ENCODE peak calls at places on chromosomes 3 and 15, in five cellular contexts. One of them, this sample, is unnamed.

GRCh38 chr15:70274255-70274654 is 176.5 kb upstream of the TLE3 start:
- DNase-seq in LoVo: no peak
- DNase-seq in A549: no peak
- DNase-seq in cardiac muscle cell: no peak
- DNase-seq in NCI-H226: no peak
- DNase-seq in this sample: no peak

GRCh38 chr15:101025896-101026631 is 106.9 kb downstream of the LRRK1 start:
- DNase-seq in LoVo: no peak
- DNase-seq in cardiac muscle cell: no peak
- DNase-seq in NCI-H226: no peak
- DNase-seq in A549: no peak
- DNase-seq in this sample: no peak

GRCh38 chr3:56667973-56668579 is 15.0 kb downstream of the TASOR start:
- DNase-seq in cardiac muscle cell: no peak
- DNase-seq in NCI-H226: peak
- DNase-seq in LoVo: no peak
- DNase-seq in A549: no peak
- DNase-seq in this sample: no peak

GRCh38 chr3:189967254-189967865 is 153.3 kb downstream of the P3H2 start:
- DNase-seq in cardiac muscle cell: peak
- DNase-seq in NCI-H226: peak
- DNase-seq in LoVo: peak
- DNase-seq in A549: peak
- DNase-seq in this sample: no peak

GRCh38 chr15:69666921-69667811 is 214.5 kb downstream of the RPLP1 start:
- DNase-seq in LoVo: no peak
- DNase-seq in A549: no peak
- DNase-seq in NCI-H226: no peak
- DNase-seq in cardiac muscle cell: no peak
- DNase-seq in this sample: no peak

GRCh38 chr3:124360626-124361025 is 368.7 kb upstream of the ROPN1 start:
- DNase-seq in NCI-H226: no peak
- DNase-seq in cardiac muscle cell: no peak
- DNase-seq in LoVo: no peak
- DNase-seq in A549: no peak
- DNase-seq in this sample: no peak

GRCh38 chr15:90291679-90292356 is 26.3 kb downstream of the NGRN start:
- DNase-seq in cardiac muscle cell: peak
- DNase-seq in A549: peak
- DNase-seq in LoVo: peak
- DNase-seq in NCI-H226: peak
- DNase-seq in this sample: no peak

GRCh38 chr3:96961576-96961975 is 147.2 kb downstream of the EPHA6 start:
- DNase-seq in NCI-H226: peak
- DNase-seq in A549: no peak
- DNase-seq in LoVo: no peak
- DNase-seq in cardiac muscle cell: no peak
- DNase-seq in this sample: no peak

GRCh38 chr15:92617197-92618037 is 38.2 kb downstream of the FAM174B start:
- DNase-seq in NCI-H226: peak
- DNase-seq in LoVo: peak
- DNase-seq in A549: peak
- DNase-seq in cardiac muscle cell: peak
- DNase-seq in this sample: no peak

GRCh38 chr3:4866841-4867240 is 112.4 kb upstream of the BHLHE40 start:
- DNase-seq in cardiac muscle cell: no peak
- DNase-seq in NCI-H226: no peak
- DNase-seq in A549: no peak
- DNase-seq in LoVo: peak
- DNase-seq in this sample: no peak

GRCh38 chr3:59575113-59576001 is 525.5 kb upstream of the CFAP20DC start:
- DNase-seq in cardiac muscle cell: peak
- DNase-seq in A549: peak
- DNase-seq in NCI-H226: peak
- DNase-seq in LoVo: peak
- DNase-seq in this sample: peak

GRCh38 chr15:70596354-70597055 is 166.9 kb downstream of the UACA start:
- DNase-seq in cardiac muscle cell: no peak
- DNase-seq in NCI-H226: peak
- DNase-seq in A549: peak
- DNase-seq in LoVo: peak
- DNase-seq in this sample: no peak

GRCh38 chr15:77650285-77650684 is 17.6 kb upstream of the LINGO1 start:
- DNase-seq in LoVo: no peak
- DNase-seq in cardiac muscle cell: peak
- DNase-seq in NCI-H226: peak
- DNase-seq in A549: peak
- DNase-seq in this sample: no peak

GRCh38 chr3:170802164-170803151 is 67.5 kb downstream of the RPL22L1 start:
- DNase-seq in cardiac muscle cell: no peak
- DNase-seq in NCI-H226: peak
- DNase-seq in A549: no peak
- DNase-seq in LoVo: peak
- DNase-seq in this sample: no peak

GRCh38 chr3:45508659-45509037 is 85.9 kb upstream of the LIMD1 start:
- DNase-seq in A549: no peak
- DNase-seq in NCI-H226: no peak
- DNase-seq in cardiac muscle cell: no peak
- DNase-seq in LoVo: no peak
- DNase-seq in this sample: no peak

GRCh38 chr15:87209891-87210649 is 1046.5 kb downstream of the NTRK3 start:
- DNase-seq in LoVo: no peak
- DNase-seq in cardiac muscle cell: no peak
- DNase-seq in NCI-H226: peak
- DNase-seq in A549: no peak
- DNase-seq in this sample: no peak

GRCh38 chr15:73046073-73046472 is 6.2 kb upstream of the NEO1 start:
- DNase-seq in cardiac muscle cell: no peak
- DNase-seq in LoVo: no peak
- DNase-seq in NCI-H226: no peak
- DNase-seq in A549: no peak
- DNase-seq in this sample: no peak

GRCh38 chr3:143885803-143886427 is 37.6 kb upstream of the SLC9A9 start:
- DNase-seq in LoVo: peak
- DNase-seq in cardiac muscle cell: peak
- DNase-seq in NCI-H226: no peak
- DNase-seq in A549: peak
- DNase-seq in this sample: no peak

GRCh38 chr15:89127054-89127702 is 38.9 kb downstream of the ABHD2 start:
- DNase-seq in NCI-H226: peak
- DNase-seq in LoVo: no peak
- DNase-seq in cardiac muscle cell: no peak
- DNase-seq in A549: no peak
- DNase-seq in this sample: no peak

GRCh38 chr3:12303532-12303931 is 14.7 kb downstream of the PPARG start:
- DNase-seq in cardiac muscle cell: no peak
- DNase-seq in A549: peak
- DNase-seq in NCI-H226: peak
- DNase-seq in LoVo: no peak
- DNase-seq in this sample: no peak

GRCh38 chr3:149553781-149554451 is 79.4 kb downstream of the TM4SF4 start:
- DNase-seq in cardiac muscle cell: peak
- DNase-seq in A549: no peak
- DNase-seq in LoVo: no peak
- DNase-seq in NCI-H226: no peak
- DNase-seq in this sample: no peak

GRCh38 chr15:39099524-39099923 is 481.4 kb upstream of the THBS1 start:
- DNase-seq in LoVo: no peak
- DNase-seq in NCI-H226: no peak
- DNase-seq in cardiac muscle cell: peak
- DNase-seq in A549: no peak
- DNase-seq in this sample: no peak

GRCh38 chr15:82393671-82394070 is 35.9 kb upstream of the GOLGA6L9 start:
- DNase-seq in LoVo: no peak
- DNase-seq in A549: no peak
- DNase-seq in NCI-H226: no peak
- DNase-seq in cardiac muscle cell: no peak
- DNase-seq in this sample: no peak